ENCODE peak calls at places on chromosomes 6 and 20, in ten cellular contexts. Y is EL, H is GM18507, K is NCI-H460, O is HS-5, R is NCI-H510A treated with DMSO at 0.1 percent for 48 hours, B is left colon, N is mucosa of descending colon, Z is fibroblast of the aortic adventitia, V is left ventricle myocardium superior. S is an unnamed sample.

GRCh38 chr6:112227992-112228391 is 26.4 kb downstream of the LAMA4 start:
- DNase-seq in Y (no peak), H (no peak), K (no peak), O (no peak), R (no peak), B (no peak), N (no peak), Z (no peak), V (no peak), S (no peak)

GRCh38 chr6:127345521-127345920 is 2.1 kb upstream of the ECHDC1 start:
- DNase-seq in Y (no peak), H (no peak), K (no peak), O (no peak), R (no peak), B (no peak), N (no peak), Z (no peak), V (no peak), S (no peak)

GRCh38 chr6:105077592-105078463 is 102.0 kb downstream of the POPDC3 start:
- DNase-seq in Y (peak), H (peak), K (peak), O (peak), R (peak), B (no peak), N (no peak), Z (peak), V (no peak), S (peak)

GRCh38 chr6:42404494-42404893 is 47.2 kb downstream of the TRERF1 start:
- DNase-seq in Y (peak), H (no peak), K (peak), O (no peak), R (no peak), B (peak), N (peak), Z (peak), V (no peak), S (no peak)

GRCh38 chr6:159978291-159979135 is 9.6 kb downstream of the IGF2R start:
- DNase-seq in Y (no peak), H (no peak), K (no peak), O (no peak), R (no peak), B (no peak), N (no peak), Z (no peak), V (no peak), S (peak)

GRCh38 chr20:3763691-3764601 is 3.6 kb downstream of the ADISSP start:
- DNase-seq in Y (no peak), H (no peak), K (no peak), O (no peak), R (no peak), B (no peak), N (no peak), Z (no peak), V (no peak), S (no peak)

GRCh38 chr6:90286884-90287488 is 9.7 kb downstream of the BACH2 start:
- DNase-seq in Y (peak), H (no peak), K (peak), O (no peak), R (no peak), B (no peak), N (no peak), Z (peak), V (no peak), S (peak)

GRCh38 chr6:19538086-19538485 is 299.1 kb upstream of the ID4 start:
- DNase-seq in Y (no peak), H (no peak), K (no peak), O (no peak), R (peak), B (peak), N (peak), Z (no peak), V (no peak), S (peak)

GRCh38 chr20:9503530-9504251 is 10.7 kb upstream of the LAMP5 start:
- DNase-seq in Y (peak), H (no peak), K (no peak), O (no peak), R (no peak), B (no peak), N (no peak), Z (no peak), V (no peak), S (no peak)

GRCh38 chr6:131694832-131695426 is 6.3 kb downstream of the OR2A4 start:
- DNase-seq in Y (peak), H (no peak), K (peak), O (peak), R (peak), B (no peak), N (no peak), Z (peak), V (no peak), S (peak)

GRCh38 chr6:151375833-151376232 is 15.5 kb downstream of the ZBTB2 start:
- DNase-seq in Y (no peak), H (no peak), K (no peak), O (no peak), R (no peak), B (no peak), N (no peak), Z (no peak), V (no peak), S (no peak)

GRCh38 chr6:2509746-2510145 is 241.0 kb downstream of the MYLK4 start:
- DNase-seq in Y (no peak), H (no peak), K (no peak), O (no peak), R (no peak), B (no peak), N (no peak), Z (no peak), V (no peak), S (no peak)

GRCh38 chr6:28867078-28867414 is 56.7 kb downstream of the TRIM27 start:
- DNase-seq in Y (no peak), H (no peak), K (no peak), O (no peak), R (no peak), B (no peak), N (peak), Z (peak), V (no peak), S (no peak)

GRCh38 chr6:32113386-32114352 is 4.5 kb upstream of the TNXB start:
- DNase-seq in Y (peak), H (no peak), K (no peak), O (peak), R (no peak), B (peak), N (peak), Z (peak), V (peak), S (no peak)

S was measured in NCI-H345.